ENCODE peak calls at places on chromosomes 7 and 10, in four cellular contexts. One of them, this sample, is unnamed.

GRCh38 chr10:86945361-86946214 is 11.8 kb downstream of the MMRN2 start:
- DNase-seq in COR-L47: no peak
- DNase-seq in activated effector memory CD4-positive, alpha-beta T cell treated with anti-CD3 and anti-CD28 coated beads, Interleukin-2, amount 50 U/mL, for 16 hours: peak
- DNase-seq in naive thymus-derived CD8-positive, alpha-beta T cell: no peak
- DNase-seq in this sample: no peak

GRCh38 chr10:118108194-118109026 is 61.7 kb upstream of the RAB11FIP2 start:
- DNase-seq in naive thymus-derived CD8-positive, alpha-beta T cell: no peak
- DNase-seq in COR-L47: peak
- DNase-seq in activated effector memory CD4-positive, alpha-beta T cell treated with anti-CD3 and anti-CD28 coated beads, Interleukin-2, amount 50 U/mL, for 16 hours: no peak
- DNase-seq in this sample: peak

GRCh38 chr10:110777017-110777416 is 94.7 kb upstream of the PDCD4 start:
- DNase-seq in activated effector memory CD4-positive, alpha-beta T cell treated with anti-CD3 and anti-CD28 coated beads, Interleukin-2, amount 50 U/mL, for 16 hours: no peak
- DNase-seq in COR-L47: no peak
- DNase-seq in naive thymus-derived CD8-positive, alpha-beta T cell: no peak
- DNase-seq in this sample: no peak

GRCh38 chr7:133675510-133676218 is 422.8 kb downstream of the EXOC4 start:
- DNase-seq in activated effector memory CD4-positive, alpha-beta T cell treated with anti-CD3 and anti-CD28 coated beads, Interleukin-2, amount 50 U/mL, for 16 hours: no peak
- DNase-seq in COR-L47: no peak
- DNase-seq in naive thymus-derived CD8-positive, alpha-beta T cell: no peak
- DNase-seq in this sample: no peak

GRCh38 chr7:94698275-94698674 is 42.3 kb upstream of the SGCE start:
- DNase-seq in naive thymus-derived CD8-positive, alpha-beta T cell: no peak
- DNase-seq in COR-L47: no peak
- DNase-seq in activated effector memory CD4-positive, alpha-beta T cell treated with anti-CD3 and anti-CD28 coated beads, Interleukin-2, amount 50 U/mL, for 16 hours: no peak
- DNase-seq in this sample: no peak

GRCh38 chr7:45660901-45661211 is 86.7 kb downstream of the ADCY1 start:
- DNase-seq in naive thymus-derived CD8-positive, alpha-beta T cell: no peak
- DNase-seq in COR-L47: no peak
- DNase-seq in activated effector memory CD4-positive, alpha-beta T cell treated with anti-CD3 and anti-CD28 coated beads, Interleukin-2, amount 50 U/mL, for 16 hours: no peak
- DNase-seq in this sample: no peak

GRCh38 chr10:3648179-3648975 is 136.6 kb downstream of the KLF6 start:
- DNase-seq in COR-L47: peak
- DNase-seq in naive thymus-derived CD8-positive, alpha-beta T cell: no peak
- DNase-seq in activated effector memory CD4-positive, alpha-beta T cell treated with anti-CD3 and anti-CD28 coated beads, Interleukin-2, amount 50 U/mL, for 16 hours: no peak
- DNase-seq in this sample: no peak

GRCh38 chr7:87934699-87935372 is 785 bp downstream of the ADAM22 start:
- DNase-seq in activated effector memory CD4-positive, alpha-beta T cell treated with anti-CD3 and anti-CD28 coated beads, Interleukin-2, amount 50 U/mL, for 16 hours: peak
- DNase-seq in naive thymus-derived CD8-positive, alpha-beta T cell: peak
- DNase-seq in COR-L47: peak
- DNase-seq in this sample: peak

GRCh38 chr10:16987129-16987670 is 142.4 kb downstream of the CUBN start:
- DNase-seq in activated effector memory CD4-positive, alpha-beta T cell treated with anti-CD3 and anti-CD28 coated beads, Interleukin-2, amount 50 U/mL, for 16 hours: no peak
- DNase-seq in naive thymus-derived CD8-positive, alpha-beta T cell: no peak
- DNase-seq in COR-L47: no peak
- DNase-seq in this sample: no peak

GRCh38 chr7:100132697-100133137 is 6.0 kb downstream of the MBLAC1 start:
- DNase-seq in naive thymus-derived CD8-positive, alpha-beta T cell: peak
- DNase-seq in COR-L47: peak
- DNase-seq in activated effector memory CD4-positive, alpha-beta T cell treated with anti-CD3 and anti-CD28 coated beads, Interleukin-2, amount 50 U/mL, for 16 hours: peak
- DNase-seq in this sample: peak

GRCh38 chr10:50447691-50448090 is 176.1 kb downstream of the SGMS1 start:
- DNase-seq in naive thymus-derived CD8-positive, alpha-beta T cell: no peak
- DNase-seq in activated effector memory CD4-positive, alpha-beta T cell treated with anti-CD3 and anti-CD28 coated beads, Interleukin-2, amount 50 U/mL, for 16 hours: no peak
- DNase-seq in COR-L47: no peak
- DNase-seq in this sample: no peak

GRCh38 chr10:80196270-80196949 is 8.9 kb downstream of the ANXA11 start:
- DNase-seq in naive thymus-derived CD8-positive, alpha-beta T cell: peak
- DNase-seq in COR-L47: no peak
- DNase-seq in activated effector memory CD4-positive, alpha-beta T cell treated with anti-CD3 and anti-CD28 coated beads, Interleukin-2, amount 50 U/mL, for 16 hours: peak
- DNase-seq in this sample: no peak

GRCh38 chr10:103244663-103245271 is 920 bp upstream of the RPEL1 start:
- DNase-seq in COR-L47: peak
- DNase-seq in naive thymus-derived CD8-positive, alpha-beta T cell: peak
- DNase-seq in activated effector memory CD4-positive, alpha-beta T cell treated with anti-CD3 and anti-CD28 coated beads, Interleukin-2, amount 50 U/mL, for 16 hours: peak
- DNase-seq in this sample: peak

GRCh38 chr10:32795598-32796183 is 162.3 kb downstream of the ITGB1 start:
- DNase-seq in COR-L47: peak
- DNase-seq in naive thymus-derived CD8-positive, alpha-beta T cell: peak
- DNase-seq in activated effector memory CD4-positive, alpha-beta T cell treated with anti-CD3 and anti-CD28 coated beads, Interleukin-2, amount 50 U/mL, for 16 hours: no peak
- DNase-seq in this sample: peak

GRCh38 chr7:70416611-70417010 is 715.3 kb upstream of the GALNT17 start:
- DNase-seq in COR-L47: no peak
- DNase-seq in activated effector memory CD4-positive, alpha-beta T cell treated with anti-CD3 and anti-CD28 coated beads, Interleukin-2, amount 50 U/mL, for 16 hours: no peak
- DNase-seq in naive thymus-derived CD8-positive, alpha-beta T cell: no peak
- DNase-seq in this sample: no peak

GRCh38 chr10:35070521-35070920 is 19.6 kb downstream of the CUL2 start:
- DNase-seq in activated effector memory CD4-positive, alpha-beta T cell treated with anti-CD3 and anti-CD28 coated beads, Interleukin-2, amount 50 U/mL, for 16 hours: no peak
- DNase-seq in naive thymus-derived CD8-positive, alpha-beta T cell: no peak
- DNase-seq in COR-L47: no peak
- DNase-seq in this sample: no peak

GRCh38 chr10:102040305-102040704 is 15.7 kb downstream of the ARMH3 start:
- DNase-seq in naive thymus-derived CD8-positive, alpha-beta T cell: no peak
- DNase-seq in COR-L47: no peak
- DNase-seq in activated effector memory CD4-positive, alpha-beta T cell treated with anti-CD3 and anti-CD28 coated beads, Interleukin-2, amount 50 U/mL, for 16 hours: no peak
- DNase-seq in this sample: no peak

GRCh38 chr7:115561341-115562110 is 469.0 kb downstream of the TFEC start:
- DNase-seq in naive thymus-derived CD8-positive, alpha-beta T cell: no peak
- DNase-seq in COR-L47: no peak
- DNase-seq in activated effector memory CD4-positive, alpha-beta T cell treated with anti-CD3 and anti-CD28 coated beads, Interleukin-2, amount 50 U/mL, for 16 hours: no peak
- DNase-seq in this sample: no peak

GRCh38 chr7:80770675-80771081 is 132.2 kb downstream of the CD36 start:
- DNase-seq in COR-L47: no peak
- DNase-seq in activated effector memory CD4-positive, alpha-beta T cell treated with anti-CD3 and anti-CD28 coated beads, Interleukin-2, amount 50 U/mL, for 16 hours: no peak
- DNase-seq in naive thymus-derived CD8-positive, alpha-beta T cell: no peak
- DNase-seq in this sample: no peak

GRCh38 chr7:153245809-153246208 is 486.3 kb downstream of the ACTR3B start:
- DNase-seq in naive thymus-derived CD8-positive, alpha-beta T cell: no peak
- DNase-seq in activated effector memory CD4-positive, alpha-beta T cell treated with anti-CD3 and anti-CD28 coated beads, Interleukin-2, amount 50 U/mL, for 16 hours: no peak
- DNase-seq in COR-L47: no peak
- DNase-seq in this sample: no peak

GRCh38 chr7:122068999-122069398 is 75.0 kb downstream of the AASS start:
- DNase-seq in naive thymus-derived CD8-positive, alpha-beta T cell: no peak
- DNase-seq in activated effector memory CD4-positive, alpha-beta T cell treated with anti-CD3 and anti-CD28 coated beads, Interleukin-2, amount 50 U/mL, for 16 hours: no peak
- DNase-seq in COR-L47: no peak
- DNase-seq in this sample: no peak

GRCh38 chr7:101185258-101185839 is 5.3 kb upstream of the NAT16 start:
- DNase-seq in naive thymus-derived CD8-positive, alpha-beta T cell: no peak
- DNase-seq in activated effector memory CD4-positive, alpha-beta T cell treated with anti-CD3 and anti-CD28 coated beads, Interleukin-2, amount 50 U/mL, for 16 hours: no peak
- DNase-seq in COR-L47: no peak
- DNase-seq in this sample: no peak

GRCh38 chr7:118175751-118176150 is 8.2 kb upstream of the LSM8 start:
- DNase-seq in COR-L47: no peak
- DNase-seq in naive thymus-derived CD8-positive, alpha-beta T cell: no peak
- DNase-seq in activated effector memory CD4-positive, alpha-beta T cell treated with anti-CD3 and anti-CD28 coated beads, Interleukin-2, amount 50 U/mL, for 16 hours: no peak
- DNase-seq in this sample: no peak

GRCh38 chr7:4816419-4817080 is 41.1 kb downstream of the AP5Z1 start:
- DNase-seq in activated effector memory CD4-positive, alpha-beta T cell treated with anti-CD3 and anti-CD28 coated beads, Interleukin-2, amount 50 U/mL, for 16 hours: no peak
- DNase-seq in COR-L47: no peak
- DNase-seq in naive thymus-derived CD8-positive, alpha-beta T cell: no peak
- DNase-seq in this sample: no peak

GRCh38 chr7:142917447-142917846 is 16.1 kb downstream of the TRPV5 start:
- DNase-seq in activated effector memory CD4-positive, alpha-beta T cell treated with anti-CD3 and anti-CD28 coated beads, Interleukin-2, amount 50 U/mL, for 16 hours: no peak
- DNase-seq in naive thymus-derived CD8-positive, alpha-beta T cell: no peak
- DNase-seq in COR-L47: no peak
- DNase-seq in this sample: no peak

GRCh38 chr10:100518761-100519241 is 860 bp downstream of the SEC31B start:
- DNase-seq in activated effector memory CD4-positive, alpha-beta T cell treated with anti-CD3 and anti-CD28 coated beads, Interleukin-2, amount 50 U/mL, for 16 hours: peak
- DNase-seq in COR-L47: peak
- DNase-seq in naive thymus-derived CD8-positive, alpha-beta T cell: peak
- DNase-seq in this sample: peak

GRCh38 chr7:5695709-5696345 is 85.6 kb downstream of the RNF216 start:
- DNase-seq in naive thymus-derived CD8-positive, alpha-beta T cell: no peak
- DNase-seq in COR-L47: no peak
- DNase-seq in activated effector memory CD4-positive, alpha-beta T cell treated with anti-CD3 and anti-CD28 coated beads, Interleukin-2, amount 50 U/mL, for 16 hours: no peak
- DNase-seq in this sample: no peak

GRCh38 chr7:70498232-70498631 is 633.7 kb upstream of the GALNT17 start:
- DNase-seq in activated effector memory CD4-positive, alpha-beta T cell treated with anti-CD3 and anti-CD28 coated beads, Interleukin-2, amount 50 U/mL, for 16 hours: no peak
- DNase-seq in COR-L47: no peak
- DNase-seq in naive thymus-derived CD8-positive, alpha-beta T cell: no peak
- DNase-seq in this sample: peak

GRCh38 chr10:93402192-93402591 is 79.9 kb downstream of the MYOF start:
- DNase-seq in activated effector memory CD4-positive, alpha-beta T cell treated with anti-CD3 and anti-CD28 coated beads, Interleukin-2, amount 50 U/mL, for 16 hours: no peak
- DNase-seq in naive thymus-derived CD8-positive, alpha-beta T cell: no peak
- DNase-seq in COR-L47: no peak
- DNase-seq in this sample: no peak

GRCh38 chr7:130065500-130066152 is 4.7 kb upstream of the KLHDC10 start:
- DNase-seq in activated effector memory CD4-positive, alpha-beta T cell treated with anti-CD3 and anti-CD28 coated beads, Interleukin-2, amount 50 U/mL, for 16 hours: no peak
- DNase-seq in COR-L47: no peak
- DNase-seq in naive thymus-derived CD8-positive, alpha-beta T cell: no peak
- DNase-seq in this sample: no peak

GRCh38 chr10:119980956-119981355 is 88.4 kb downstream of the SEC23IP start:
- DNase-seq in COR-L47: no peak
- DNase-seq in naive thymus-derived CD8-positive, alpha-beta T cell: no peak
- DNase-seq in activated effector memory CD4-positive, alpha-beta T cell treated with anti-CD3 and anti-CD28 coated beads, Interleukin-2, amount 50 U/mL, for 16 hours: no peak
- DNase-seq in this sample: no peak

GRCh38 chr7:124764071-124764846 is 1.3 kb downstream of the GPR37 start:
- DNase-seq in naive thymus-derived CD8-positive, alpha-beta T cell: no peak
- DNase-seq in activated effector memory CD4-positive, alpha-beta T cell treated with anti-CD3 and anti-CD28 coated beads, Interleukin-2, amount 50 U/mL, for 16 hours: no peak
- DNase-seq in COR-L47: no peak
- DNase-seq in this sample: no peak

GRCh38 chr7:36015733-36016132 is 137.3 kb upstream of the EEPD1 start:
- DNase-seq in COR-L47: no peak
- DNase-seq in activated effector memory CD4-positive, alpha-beta T cell treated with anti-CD3 and anti-CD28 coated beads, Interleukin-2, amount 50 U/mL, for 16 hours: no peak
- DNase-seq in naive thymus-derived CD8-positive, alpha-beta T cell: no peak
- DNase-seq in this sample: no peak

GRCh38 chr7:801940-802364 is 30.3 kb upstream of the SUN1 start:
- DNase-seq in activated effector memory CD4-positive, alpha-beta T cell treated with anti-CD3 and anti-CD28 coated beads, Interleukin-2, amount 50 U/mL, for 16 hours: no peak
- DNase-seq in naive thymus-derived CD8-positive, alpha-beta T cell: no peak
- DNase-seq in COR-L47: peak
- DNase-seq in this sample: no peak

GRCh38 chr7:1705856-1706255 is 35.8 kb downstream of the ELFN1 start:
- DNase-seq in naive thymus-derived CD8-positive, alpha-beta T cell: no peak
- DNase-seq in activated effector memory CD4-positive, alpha-beta T cell treated with anti-CD3 and anti-CD28 coated beads, Interleukin-2, amount 50 U/mL, for 16 hours: peak
- DNase-seq in COR-L47: no peak
- DNase-seq in this sample: no peak

GRCh38 chr7:101488826-101489572 is 126.3 kb downstream of the COL26A1 start:
- DNase-seq in naive thymus-derived CD8-positive, alpha-beta T cell: no peak
- DNase-seq in activated effector memory CD4-positive, alpha-beta T cell treated with anti-CD3 and anti-CD28 coated beads, Interleukin-2, amount 50 U/mL, for 16 hours: no peak
- DNase-seq in COR-L47: no peak
- DNase-seq in this sample: no peak

GRCh38 chr10:1401056-1401965 is 336.0 kb downstream of the ADARB2 start:
- DNase-seq in COR-L47: no peak
- DNase-seq in naive thymus-derived CD8-positive, alpha-beta T cell: no peak
- DNase-seq in activated effector memory CD4-positive, alpha-beta T cell treated with anti-CD3 and anti-CD28 coated beads, Interleukin-2, amount 50 U/mL, for 16 hours: peak
- DNase-seq in this sample: no peak

GRCh38 chr10:105398202-105398601 is 757.1 kb downstream of the SORCS3 start:
- DNase-seq in naive thymus-derived CD8-positive, alpha-beta T cell: no peak
- DNase-seq in activated effector memory CD4-positive, alpha-beta T cell treated with anti-CD3 and anti-CD28 coated beads, Interleukin-2, amount 50 U/mL, for 16 hours: no peak
- DNase-seq in COR-L47: no peak
- DNase-seq in this sample: no peak